ENCODE peak calls at places on chromosomes 16 and 17, in five cellular contexts. One of them, this sample, is unnamed.
A peak's percentile ranks its signal among the peaks of the same experiment; 100 is the strongest.

GRCh38 chr17:34406196-34406595 is 43.2 kb upstream of the CCL1 start:
- DNase-seq in kidney glomerular epithelial cell: no peak
- DNase-seq in CD4-positive, alpha-beta T cell: no peak
- DNase-seq in stimulated activated naive CD8-positive, alpha-beta T cell treated with anti-CD3 and anti-CD28 coated beads, Interleukin-15, Interleukin-2, amounts not matched to agents 100 U/mL and 50 U/mL, for 24 hours: no peak
- DNase-seq in smooth muscle cell of the brain vasculature: no peak
- DNase-seq in this sample: no peak

GRCh38 chr16:426115-426905 is 861 bp downstream of the RAB11FIP3 start:
- DNase-seq in kidney glomerular epithelial cell: no peak
- DNase-seq in smooth muscle cell of the brain vasculature: no peak
- DNase-seq in CD4-positive, alpha-beta T cell: no peak
- DNase-seq in stimulated activated naive CD8-positive, alpha-beta T cell treated with anti-CD3 and anti-CD28 coated beads, Interleukin-15, Interleukin-2, amounts not matched to agents 100 U/mL and 50 U/mL, for 24 hours: peak; percentile 24
- DNase-seq in this sample: peak; percentile 55

GRCh38 chr16:81035975-81036750 is 521 bp downstream of the ATMIN start:
- DNase-seq in kidney glomerular epithelial cell: no peak
- DNase-seq in stimulated activated naive CD8-positive, alpha-beta T cell treated with anti-CD3 and anti-CD28 coated beads, Interleukin-15, Interleukin-2, amounts not matched to agents 100 U/mL and 50 U/mL, for 24 hours: peak; percentile 48
- DNase-seq in smooth muscle cell of the brain vasculature: no peak
- DNase-seq in CD4-positive, alpha-beta T cell: peak; percentile 32
- DNase-seq in this sample: peak; percentile 81

GRCh38 chr17:38885728-38886642 is 16.1 kb downstream of the LASP1 start:
- DNase-seq in CD4-positive, alpha-beta T cell: no peak
- DNase-seq in smooth muscle cell of the brain vasculature: no peak
- DNase-seq in kidney glomerular epithelial cell: no peak
- DNase-seq in stimulated activated naive CD8-positive, alpha-beta T cell treated with anti-CD3 and anti-CD28 coated beads, Interleukin-15, Interleukin-2, amounts not matched to agents 100 U/mL and 50 U/mL, for 24 hours: no peak
- DNase-seq in this sample: peak; percentile 69

GRCh38 chr16:71826533-71827017 is 17.9 kb upstream of the AP1G1 start:
- DNase-seq in kidney glomerular epithelial cell: no peak
- DNase-seq in CD4-positive, alpha-beta T cell: no peak
- DNase-seq in stimulated activated naive CD8-positive, alpha-beta T cell treated with anti-CD3 and anti-CD28 coated beads, Interleukin-15, Interleukin-2, amounts not matched to agents 100 U/mL and 50 U/mL, for 24 hours: no peak
- DNase-seq in smooth muscle cell of the brain vasculature: no peak
- DNase-seq in this sample: no peak

GRCh38 chr17:66764559-66764958 is 70.4 kb upstream of the CACNG5 start:
- DNase-seq in kidney glomerular epithelial cell: no peak
- DNase-seq in CD4-positive, alpha-beta T cell: no peak
- DNase-seq in stimulated activated naive CD8-positive, alpha-beta T cell treated with anti-CD3 and anti-CD28 coated beads, Interleukin-15, Interleukin-2, amounts not matched to agents 100 U/mL and 50 U/mL, for 24 hours: no peak
- DNase-seq in smooth muscle cell of the brain vasculature: no peak
- DNase-seq in this sample: no peak

GRCh38 chr16:20023190-20023589 is 50.5 kb downstream of the GPR139 start:
- DNase-seq in kidney glomerular epithelial cell: peak; percentile 2
- DNase-seq in stimulated activated naive CD8-positive, alpha-beta T cell treated with anti-CD3 and anti-CD28 coated beads, Interleukin-15, Interleukin-2, amounts not matched to agents 100 U/mL and 50 U/mL, for 24 hours: no peak
- DNase-seq in CD4-positive, alpha-beta T cell: no peak
- DNase-seq in smooth muscle cell of the brain vasculature: no peak
- DNase-seq in this sample: peak; percentile 24

GRCh38 chr17:80307994-80308671 is 47.5 kb downstream of the RNF213 start:
- DNase-seq in smooth muscle cell of the brain vasculature: no peak
- DNase-seq in CD4-positive, alpha-beta T cell: no peak
- DNase-seq in stimulated activated naive CD8-positive, alpha-beta T cell treated with anti-CD3 and anti-CD28 coated beads, Interleukin-15, Interleukin-2, amounts not matched to agents 100 U/mL and 50 U/mL, for 24 hours: no peak
- DNase-seq in kidney glomerular epithelial cell: no peak
- DNase-seq in this sample: no peak

GRCh38 chr17:8021565-8022357 is 17.1 kb upstream of the ALOX15B start:
- DNase-seq in smooth muscle cell of the brain vasculature: no peak
- DNase-seq in CD4-positive, alpha-beta T cell: no peak
- DNase-seq in kidney glomerular epithelial cell: no peak
- DNase-seq in stimulated activated naive CD8-positive, alpha-beta T cell treated with anti-CD3 and anti-CD28 coated beads, Interleukin-15, Interleukin-2, amounts not matched to agents 100 U/mL and 50 U/mL, for 24 hours: no peak
- DNase-seq in this sample: no peak

GRCh38 chr17:17523714-17524075 is 27.5 kb upstream of the RASD1 start:
- DNase-seq in stimulated activated naive CD8-positive, alpha-beta T cell treated with anti-CD3 and anti-CD28 coated beads, Interleukin-15, Interleukin-2, amounts not matched to agents 100 U/mL and 50 U/mL, for 24 hours: no peak
- DNase-seq in smooth muscle cell of the brain vasculature: peak; percentile 65
- DNase-seq in CD4-positive, alpha-beta T cell: no peak
- DNase-seq in kidney glomerular epithelial cell: no peak
- DNase-seq in this sample: no peak

GRCh38 chr16:56628486-56629035 is 3.0 kb downstream of the MT1E start:
- DNase-seq in CD4-positive, alpha-beta T cell: no peak
- DNase-seq in stimulated activated naive CD8-positive, alpha-beta T cell treated with anti-CD3 and anti-CD28 coated beads, Interleukin-15, Interleukin-2, amounts not matched to agents 100 U/mL and 50 U/mL, for 24 hours: no peak
- DNase-seq in smooth muscle cell of the brain vasculature: no peak
- DNase-seq in kidney glomerular epithelial cell: no peak
- DNase-seq in this sample: no peak

GRCh38 chr17:32882734-32883133 is 5.8 kb upstream of the MYO1D start:
- DNase-seq in smooth muscle cell of the brain vasculature: no peak
- DNase-seq in CD4-positive, alpha-beta T cell: no peak
- DNase-seq in stimulated activated naive CD8-positive, alpha-beta T cell treated with anti-CD3 and anti-CD28 coated beads, Interleukin-15, Interleukin-2, amounts not matched to agents 100 U/mL and 50 U/mL, for 24 hours: peak; percentile 52
- DNase-seq in kidney glomerular epithelial cell: peak; percentile 34
- DNase-seq in this sample: no peak

GRCh38 chr17:72812823-72813222 is 279.7 kb downstream of the SLC39A11 start:
- DNase-seq in CD4-positive, alpha-beta T cell: no peak
- DNase-seq in smooth muscle cell of the brain vasculature: no peak
- DNase-seq in stimulated activated naive CD8-positive, alpha-beta T cell treated with anti-CD3 and anti-CD28 coated beads, Interleukin-15, Interleukin-2, amounts not matched to agents 100 U/mL and 50 U/mL, for 24 hours: no peak
- DNase-seq in kidney glomerular epithelial cell: no peak
- DNase-seq in this sample: no peak

GRCh38 chr17:74280093-74280513 is 6.1 kb downstream of the DNAI2 start:
- DNase-seq in kidney glomerular epithelial cell: no peak
- DNase-seq in smooth muscle cell of the brain vasculature: no peak
- DNase-seq in CD4-positive, alpha-beta T cell: peak; percentile 61
- DNase-seq in stimulated activated naive CD8-positive, alpha-beta T cell treated with anti-CD3 and anti-CD28 coated beads, Interleukin-15, Interleukin-2, amounts not matched to agents 100 U/mL and 50 U/mL, for 24 hours: peak; percentile 67
- DNase-seq in this sample: no peak

GRCh38 chr17:80839401-80839800 is 152.2 kb upstream of the CHMP6 start:
- DNase-seq in kidney glomerular epithelial cell: no peak
- DNase-seq in CD4-positive, alpha-beta T cell: no peak
- DNase-seq in stimulated activated naive CD8-positive, alpha-beta T cell treated with anti-CD3 and anti-CD28 coated beads, Interleukin-15, Interleukin-2, amounts not matched to agents 100 U/mL and 50 U/mL, for 24 hours: no peak
- DNase-seq in smooth muscle cell of the brain vasculature: no peak
- DNase-seq in this sample: no peak

GRCh38 chr17:77916284-77916683 is 42.2 kb upstream of the TNRC6C start:
- DNase-seq in smooth muscle cell of the brain vasculature: no peak
- DNase-seq in kidney glomerular epithelial cell: no peak
- DNase-seq in CD4-positive, alpha-beta T cell: no peak
- DNase-seq in stimulated activated naive CD8-positive, alpha-beta T cell treated with anti-CD3 and anti-CD28 coated beads, Interleukin-15, Interleukin-2, amounts not matched to agents 100 U/mL and 50 U/mL, for 24 hours: no peak
- DNase-seq in this sample: no peak

GRCh38 chr17:37194208-37194607 is 181.6 kb upstream of the C17orf78 start:
- DNase-seq in kidney glomerular epithelial cell: no peak
- DNase-seq in CD4-positive, alpha-beta T cell: no peak
- DNase-seq in stimulated activated naive CD8-positive, alpha-beta T cell treated with anti-CD3 and anti-CD28 coated beads, Interleukin-15, Interleukin-2, amounts not matched to agents 100 U/mL and 50 U/mL, for 24 hours: no peak
- DNase-seq in smooth muscle cell of the brain vasculature: no peak
- DNase-seq in this sample: peak; percentile 11

GRCh38 chr17:27564463-27564862 is 66.5 kb upstream of the LGALS9 start:
- DNase-seq in smooth muscle cell of the brain vasculature: no peak
- DNase-seq in stimulated activated naive CD8-positive, alpha-beta T cell treated with anti-CD3 and anti-CD28 coated beads, Interleukin-15, Interleukin-2, amounts not matched to agents 100 U/mL and 50 U/mL, for 24 hours: no peak
- DNase-seq in CD4-positive, alpha-beta T cell: no peak
- DNase-seq in kidney glomerular epithelial cell: no peak
- DNase-seq in this sample: no peak

GRCh38 chr16:89241187-89242003 is 23.9 kb downstream of the ZNF778 start:
- DNase-seq in CD4-positive, alpha-beta T cell: peak; percentile 73
- DNase-seq in kidney glomerular epithelial cell: peak; percentile 34
- DNase-seq in smooth muscle cell of the brain vasculature: peak; percentile 33
- DNase-seq in stimulated activated naive CD8-positive, alpha-beta T cell treated with anti-CD3 and anti-CD28 coated beads, Interleukin-15, Interleukin-2, amounts not matched to agents 100 U/mL and 50 U/mL, for 24 hours: peak; percentile 76
- DNase-seq in this sample: peak; percentile 74

GRCh38 chr16:87725596-87726235 is 40.1 kb downstream of the KLHDC4 start:
- DNase-seq in smooth muscle cell of the brain vasculature: no peak
- DNase-seq in CD4-positive, alpha-beta T cell: no peak
- DNase-seq in stimulated activated naive CD8-positive, alpha-beta T cell treated with anti-CD3 and anti-CD28 coated beads, Interleukin-15, Interleukin-2, amounts not matched to agents 100 U/mL and 50 U/mL, for 24 hours: no peak
- DNase-seq in kidney glomerular epithelial cell: no peak
- DNase-seq in this sample: no peak

GRCh38 chr17:64455993-64456885 is 7.3 kb downstream of the MILR1 start:
- DNase-seq in stimulated activated naive CD8-positive, alpha-beta T cell treated with anti-CD3 and anti-CD28 coated beads, Interleukin-15, Interleukin-2, amounts not matched to agents 100 U/mL and 50 U/mL, for 24 hours: no peak
- DNase-seq in kidney glomerular epithelial cell: no peak
- DNase-seq in smooth muscle cell of the brain vasculature: no peak
- DNase-seq in CD4-positive, alpha-beta T cell: no peak
- DNase-seq in this sample: no peak

GRCh38 chr17:81473019-81473418 is 39.6 kb downstream of the ACTG1 start:
- DNase-seq in kidney glomerular epithelial cell: no peak
- DNase-seq in CD4-positive, alpha-beta T cell: no peak
- DNase-seq in stimulated activated naive CD8-positive, alpha-beta T cell treated with anti-CD3 and anti-CD28 coated beads, Interleukin-15, Interleukin-2, amounts not matched to agents 100 U/mL and 50 U/mL, for 24 hours: no peak
- DNase-seq in smooth muscle cell of the brain vasculature: no peak
- DNase-seq in this sample: no peak

GRCh38 chr17:36463916-36464764 is 22.3 kb upstream of the ZNHIT3 start:
- DNase-seq in CD4-positive, alpha-beta T cell: peak; percentile 22
- DNase-seq in smooth muscle cell of the brain vasculature: no peak
- DNase-seq in kidney glomerular epithelial cell: peak; percentile 57
- DNase-seq in stimulated activated naive CD8-positive, alpha-beta T cell treated with anti-CD3 and anti-CD28 coated beads, Interleukin-15, Interleukin-2, amounts not matched to agents 100 U/mL and 50 U/mL, for 24 hours: peak; percentile 67
- DNase-seq in this sample: peak; percentile 99

GRCh38 chr16:90012978-90013745 is 6.1 kb downstream of the DBNDD1 start:
- DNase-seq in smooth muscle cell of the brain vasculature: no peak
- DNase-seq in CD4-positive, alpha-beta T cell: no peak
- DNase-seq in kidney glomerular epithelial cell: no peak
- DNase-seq in stimulated activated naive CD8-positive, alpha-beta T cell treated with anti-CD3 and anti-CD28 coated beads, Interleukin-15, Interleukin-2, amounts not matched to agents 100 U/mL and 50 U/mL, for 24 hours: no peak
- DNase-seq in this sample: no peak

GRCh38 chr17:32517982-32518381 is 31.2 kb downstream of the CDK5R1 start:
- DNase-seq in CD4-positive, alpha-beta T cell: no peak
- DNase-seq in stimulated activated naive CD8-positive, alpha-beta T cell treated with anti-CD3 and anti-CD28 coated beads, Interleukin-15, Interleukin-2, amounts not matched to agents 100 U/mL and 50 U/mL, for 24 hours: no peak
- DNase-seq in kidney glomerular epithelial cell: no peak
- DNase-seq in smooth muscle cell of the brain vasculature: no peak
- DNase-seq in this sample: no peak

GRCh38 chr16:86922311-86922710 is 344.0 kb downstream of the FOXL1 start:
- DNase-seq in CD4-positive, alpha-beta T cell: no peak
- DNase-seq in stimulated activated naive CD8-positive, alpha-beta T cell treated with anti-CD3 and anti-CD28 coated beads, Interleukin-15, Interleukin-2, amounts not matched to agents 100 U/mL and 50 U/mL, for 24 hours: no peak
- DNase-seq in kidney glomerular epithelial cell: no peak
- DNase-seq in smooth muscle cell of the brain vasculature: no peak
- DNase-seq in this sample: no peak

GRCh38 chr17:63714550-63715277 is 14.8 kb upstream of the LIMD2 start:
- DNase-seq in stimulated activated naive CD8-positive, alpha-beta T cell treated with anti-CD3 and anti-CD28 coated beads, Interleukin-15, Interleukin-2, amounts not matched to agents 100 U/mL and 50 U/mL, for 24 hours: no peak
- DNase-seq in smooth muscle cell of the brain vasculature: no peak
- DNase-seq in CD4-positive, alpha-beta T cell: no peak
- DNase-seq in kidney glomerular epithelial cell: no peak
- DNase-seq in this sample: no peak

GRCh38 chr16:17296412-17296811 is 174.3 kb downstream of the XYLT1 start:
- DNase-seq in smooth muscle cell of the brain vasculature: no peak
- DNase-seq in stimulated activated naive CD8-positive, alpha-beta T cell treated with anti-CD3 and anti-CD28 coated beads, Interleukin-15, Interleukin-2, amounts not matched to agents 100 U/mL and 50 U/mL, for 24 hours: no peak
- DNase-seq in kidney glomerular epithelial cell: no peak
- DNase-seq in CD4-positive, alpha-beta T cell: no peak
- DNase-seq in this sample: no peak

GRCh38 chr17:62704381-62704971 is 77.0 kb downstream of the MRC2 start:
- DNase-seq in smooth muscle cell of the brain vasculature: no peak
- DNase-seq in stimulated activated naive CD8-positive, alpha-beta T cell treated with anti-CD3 and anti-CD28 coated beads, Interleukin-15, Interleukin-2, amounts not matched to agents 100 U/mL and 50 U/mL, for 24 hours: no peak
- DNase-seq in CD4-positive, alpha-beta T cell: no peak
- DNase-seq in kidney glomerular epithelial cell: no peak
- DNase-seq in this sample: peak; percentile 49

GRCh38 chr17:75325827-75326586 is 36.8 kb upstream of the SLC25A19 start:
- DNase-seq in stimulated activated naive CD8-positive, alpha-beta T cell treated with anti-CD3 and anti-CD28 coated beads, Interleukin-15, Interleukin-2, amounts not matched to agents 100 U/mL and 50 U/mL, for 24 hours: no peak
- DNase-seq in smooth muscle cell of the brain vasculature: no peak
- DNase-seq in kidney glomerular epithelial cell: no peak
- DNase-seq in CD4-positive, alpha-beta T cell: no peak
- DNase-seq in this sample: no peak

GRCh38 chr17:55693244-55694216 is 29.1 kb downstream of the TMEM100 start:
- DNase-seq in stimulated activated naive CD8-positive, alpha-beta T cell treated with anti-CD3 and anti-CD28 coated beads, Interleukin-15, Interleukin-2, amounts not matched to agents 100 U/mL and 50 U/mL, for 24 hours: no peak
- DNase-seq in kidney glomerular epithelial cell: no peak
- DNase-seq in smooth muscle cell of the brain vasculature: no peak
- DNase-seq in CD4-positive, alpha-beta T cell: no peak
- DNase-seq in this sample: no peak

GRCh38 chr17:61388561-61389356 is 10.9 kb upstream of the TBX2 start:
- DNase-seq in kidney glomerular epithelial cell: no peak
- DNase-seq in CD4-positive, alpha-beta T cell: no peak
- DNase-seq in stimulated activated naive CD8-positive, alpha-beta T cell treated with anti-CD3 and anti-CD28 coated beads, Interleukin-15, Interleukin-2, amounts not matched to agents 100 U/mL and 50 U/mL, for 24 hours: no peak
- DNase-seq in smooth muscle cell of the brain vasculature: no peak
- DNase-seq in this sample: no peak

GRCh38 chr17:29322363-29322762 is 28.4 kb upstream of the NUFIP2 start:
- DNase-seq in kidney glomerular epithelial cell: no peak
- DNase-seq in smooth muscle cell of the brain vasculature: no peak
- DNase-seq in CD4-positive, alpha-beta T cell: no peak
- DNase-seq in stimulated activated naive CD8-positive, alpha-beta T cell treated with anti-CD3 and anti-CD28 coated beads, Interleukin-15, Interleukin-2, amounts not matched to agents 100 U/mL and 50 U/mL, for 24 hours: no peak
- DNase-seq in this sample: no peak

GRCh38 chr16:67198238-67198734 is 645 bp upstream of the ELMO3 start:
- DNase-seq in kidney glomerular epithelial cell: no peak
- DNase-seq in CD4-positive, alpha-beta T cell: no peak
- DNase-seq in smooth muscle cell of the brain vasculature: no peak
- DNase-seq in stimulated activated naive CD8-positive, alpha-beta T cell treated with anti-CD3 and anti-CD28 coated beads, Interleukin-15, Interleukin-2, amounts not matched to agents 100 U/mL and 50 U/mL, for 24 hours: no peak
- DNase-seq in this sample: peak; percentile 77

GRCh38 chr16:87487361-87487924 is 5.4 kb downstream of the ZCCHC14 start:
- DNase-seq in smooth muscle cell of the brain vasculature: no peak
- DNase-seq in CD4-positive, alpha-beta T cell: no peak
- DNase-seq in stimulated activated naive CD8-positive, alpha-beta T cell treated with anti-CD3 and anti-CD28 coated beads, Interleukin-15, Interleukin-2, amounts not matched to agents 100 U/mL and 50 U/mL, for 24 hours: no peak
- DNase-seq in kidney glomerular epithelial cell: peak; percentile 53
- DNase-seq in this sample: no peak

GRCh38 chr17:33049781-33050414 is 58.3 kb downstream of the SPACA3 start:
- DNase-seq in stimulated activated naive CD8-positive, alpha-beta T cell treated with anti-CD3 and anti-CD28 coated beads, Interleukin-15, Interleukin-2, amounts not matched to agents 100 U/mL and 50 U/mL, for 24 hours: peak; percentile 57
- DNase-seq in smooth muscle cell of the brain vasculature: no peak
- DNase-seq in CD4-positive, alpha-beta T cell: peak; percentile 23
- DNase-seq in kidney glomerular epithelial cell: peak; percentile 36
- DNase-seq in this sample: peak; percentile 83

GRCh38 chr17:1197781-1198490 is 18.2 kb upstream of the ABR start:
- DNase-seq in CD4-positive, alpha-beta T cell: peak; percentile 53
- DNase-seq in kidney glomerular epithelial cell: no peak
- DNase-seq in smooth muscle cell of the brain vasculature: no peak
- DNase-seq in stimulated activated naive CD8-positive, alpha-beta T cell treated with anti-CD3 and anti-CD28 coated beads, Interleukin-15, Interleukin-2, amounts not matched to agents 100 U/mL and 50 U/mL, for 24 hours: peak; percentile 74
- DNase-seq in this sample: no peak

GRCh38 chr16:61834082-61834481 is 202.2 kb downstream of the CDH8 start:
- DNase-seq in CD4-positive, alpha-beta T cell: no peak
- DNase-seq in stimulated activated naive CD8-positive, alpha-beta T cell treated with anti-CD3 and anti-CD28 coated beads, Interleukin-15, Interleukin-2, amounts not matched to agents 100 U/mL and 50 U/mL, for 24 hours: no peak
- DNase-seq in smooth muscle cell of the brain vasculature: no peak
- DNase-seq in kidney glomerular epithelial cell: no peak
- DNase-seq in this sample: no peak

GRCh38 chr16:85936761-85937343 is 37.9 kb downstream of the IRF8 start:
- DNase-seq in kidney glomerular epithelial cell: no peak
- DNase-seq in smooth muscle cell of the brain vasculature: no peak
- DNase-seq in CD4-positive, alpha-beta T cell: no peak
- DNase-seq in stimulated activated naive CD8-positive, alpha-beta T cell treated with anti-CD3 and anti-CD28 coated beads, Interleukin-15, Interleukin-2, amounts not matched to agents 100 U/mL and 50 U/mL, for 24 hours: no peak
- DNase-seq in this sample: no peak

GRCh38 chr17:49985310-49985990 is 9.6 kb downstream of the DLX3 start:
- DNase-seq in kidney glomerular epithelial cell: no peak
- DNase-seq in smooth muscle cell of the brain vasculature: no peak
- DNase-seq in stimulated activated naive CD8-positive, alpha-beta T cell treated with anti-CD3 and anti-CD28 coated beads, Interleukin-15, Interleukin-2, amounts not matched to agents 100 U/mL and 50 U/mL, for 24 hours: no peak
- DNase-seq in CD4-positive, alpha-beta T cell: no peak
- DNase-seq in this sample: no peak

This sample was measured in iPS-NIHi11.